ENCODE peak calls at places on chromosome 10, in seven cellular contexts. R is endothelial cell of umbilical vein; I is EL; M is activated CD4-positive, alpha-beta T cell treated with anti-CD3 and anti-CD28 coated beads, Interleukin-2, amount 50 U/mL, for 24 hours; B is endothelial cell; L is H7; V is cardiac fibroblast. N is an unnamed sample.

GRCh38 chr10:106285199-106285598 is 879.3 kb downstream of the SORCS1 start:
- DNase-seq in R (no peak), I (peak; percentile 73), M (no peak), B (no peak), L (no peak), V (peak; percentile 42), N (no peak)

GRCh38 chr10:97538401-97538800 is 34.2 kb upstream of the ANKRD2 start:
- DNase-seq in R (no peak), I (peak; percentile 36), M (no peak), B (no peak), L (no peak), V (no peak), N (peak; percentile 45)

GRCh38 chr10:109966961-109967738 is 40.6 kb upstream of the ADD3 start:
- DNase-seq in R (peak; percentile 87), I (peak; percentile 64), M (no peak), B (peak; percentile 38), L (peak; percentile 32), V (peak; percentile 86), N (no peak)

GRCh38 chr10:72025400-72025799 is 61.2 kb downstream of the CHST3 start:
- DNase-seq in R (no peak), I (no peak), M (no peak), B (no peak), L (no peak), V (no peak), N (no peak)

GRCh38 chr10:8042864-8043568 is 11.5 kb upstream of the GATA3 start:
- DNase-seq in R (peak; percentile 15), I (no peak), M (no peak), B (peak; percentile 20), L (peak; percentile 79), V (no peak), N (no peak)

GRCh38 chr10:48740023-48740707 is 55.5 kb downstream of the WDFY4 start:
- DNase-seq in R (no peak), I (no peak), M (no peak), B (no peak), L (no peak), V (no peak), N (no peak)

GRCh38 chr10:133347636-133348517 is 704 bp downstream of the PRAP1 start:
- DNase-seq in R (no peak), I (no peak), M (no peak), B (no peak), L (peak; percentile 73), V (no peak), N (no peak)

GRCh38 chr10:132349766-132350165 is 17.8 kb downstream of the LRRC27 start:
- DNase-seq in R (no peak), I (no peak), M (no peak), B (no peak), L (no peak), V (no peak), N (no peak)

GRCh38 chr10:71717756-71718065 is 1.9 kb downstream of the C10orf105 start:
- DNase-seq in R (no peak), I (no peak), M (no peak), B (no peak), L (no peak), V (peak; percentile 32), N (no peak)

GRCh38 chr10:124802313-124802675 is 675 bp downstream of the ABRAXAS2 start:
- DNase-seq in R (peak; percentile 31), I (peak; percentile 8), M (no peak), B (no peak), L (no peak), V (no peak), N (no peak)

GRCh38 chr10:129659881-129660280 is 192.8 kb downstream of the MGMT start:
- DNase-seq in R (no peak), I (no peak), M (no peak), B (no peak), L (no peak), V (no peak), N (no peak)

GRCh38 chr10:1578392-1579140 is 158.8 kb downstream of the ADARB2 start:
- DNase-seq in R (no peak), I (no peak), M (no peak), B (no peak), L (no peak), V (no peak), N (no peak)

GRCh38 chr10:24826022-24826421 is 102.3 kb upstream of the ARHGAP21 start:
- DNase-seq in R (peak; percentile 79), I (peak; percentile 67), M (no peak), B (no peak), L (no peak), V (peak; percentile 81), N (peak; percentile 72)